ENCODE peak calls at places on chromosome 4, in nine cellular contexts. V is K562; E is heart left ventricle; X is colonic mucosa; S is lung; K is HAP-1; T is CD4-positive, CD25-positive, alpha-beta regulatory T cell; D is endothelial cell of umbilical vein; C is heart right ventricle. M is an unnamed sample. For H3K4me1, the result is how much of the 10 kb centered on the place peaks cover.

GRCh38 chr4:477686-478085 is 21.3 kb downstream of the ZNF721 start:
- DNase-seq in X (no peak), D (no peak), V (no peak), T (no peak), E (no peak), K (no peak), S (no peak), C (no peak), M (no peak)

GRCh38 chr4:86910820-86911684 is 18.8 kb upstream of the C4orf36 start:
- DNase-seq in T (no peak), V (no peak), E (no peak), D (no peak), X (no peak), C (no peak), K (no peak), S (no peak), M (no peak)

GRCh38 chr4:52712991-52713275 is 38.3 kb downstream of the ERVMER34-1 start:
- DNase-seq in E (no peak), S (no peak), K (no peak), X (no peak), D (peak), T (no peak), V (peak), C (no peak), M (no peak)

GRCh38 chr4:170691168-170691567 is 601.4 kb upstream of the AADAT start:
- DNase-seq in V (no peak), S (no peak), X (no peak), D (no peak), K (no peak), C (no peak), E (no peak), T (no peak), M (no peak)

GRCh38 chr4:23856630-23857029 is 33.2 kb downstream of the PPARGC1A start:
- DNase-seq in E (peak), C (peak), X (peak), S (peak), V (no peak), K (no peak), D (no peak), T (no peak), M (no peak)

GRCh38 chr4:179858221-179858620 is 2385.0 kb upstream of the TENM3 start:
- DNase-seq in D (no peak), E (no peak), V (no peak), S (no peak), X (no peak), K (no peak), T (no peak), C (no peak), M (no peak)

GRCh38 chr4:11529625-11530201 is 101.0 kb upstream of the HS3ST1 start:
- DNase-seq in K (no peak), X (no peak), V (no peak), C (no peak), E (no peak), T (no peak), D (peak), S (no peak), M (no peak)

GRCh38 chr4:35952751-35953150 is 291.6 kb downstream of the ARAP2 start:
- DNase-seq in X (no peak), S (no peak), V (no peak), C (no peak), D (no peak), K (no peak), T (no peak), E (no peak), M (no peak)

GRCh38 chr4:95544433-95545103 is 4.2 kb downstream of the UNC5C start:
- DNase-seq in E (no peak), S (no peak), D (no peak), X (no peak), V (no peak), K (no peak), T (no peak), C (no peak), M (no peak)

GRCh38 chr4:54731552-54731951 is 73.8 kb downstream of the KIT start:
- DNase-seq in S (no peak), K (no peak), T (no peak), X (no peak), V (no peak), C (no peak), E (no peak), D (no peak), M (no peak)

GRCh38 chr4:132015321-132015720 is 1133.8 kb upstream of the PCDH10 start:
- DNase-seq in C (no peak), E (no peak), X (no peak), V (no peak), D (no peak), T (no peak), K (no peak), S (no peak), M (no peak)

GRCh38 chr4:177404342-177404741 is 37.9 kb downstream of the AGA start:
- DNase-seq in X (no peak), D (no peak), C (no peak), T (no peak), V (no peak), S (no peak), E (no peak), K (no peak), M (no peak)

GRCh38 chr4:62644372-62644771 is 1444.2 kb downstream of the ADGRL3 start:
- DNase-seq in X (no peak), D (no peak), C (no peak), S (no peak), E (no peak), V (no peak), K (peak), T (no peak), M (peak)

GRCh38 chr4:151418856-151419255 is 9.9 kb downstream of the FHIP1A start:
- DNase-seq in X (no peak), C (no peak), V (no peak), K (no peak), E (no peak), S (no peak), D (no peak), T (no peak), M (no peak)

GRCh38 chr4:136818811-136819210 is 713.5 kb downstream of the PCDH18 start:
- DNase-seq in X (no peak), D (peak), C (no peak), V (no peak), K (no peak), S (no peak), E (no peak), T (no peak), M (no peak)

GRCh38 chr4:46975841-46976551 is 17.4 kb downstream of the GABRA4 start:
- DNase-seq in X (no peak), D (no peak), T (no peak), K (no peak), S (no peak), C (no peak), V (no peak), E (no peak), M (no peak)

GRCh38 chr4:52983563-52984303 is 121.6 kb downstream of the RASL11B start:
- DNase-seq in K (peak), D (peak), E (no peak), V (peak), T (peak), X (peak), C (no peak), S (no peak), M (peak)

GRCh38 chr4:173518419-173519102 is 11.5 kb downstream of the HAND2 start:
- DNase-seq in E (no peak), C (peak), D (no peak), S (no peak), X (no peak), K (no peak), V (no peak), T (no peak), M (no peak)

GRCh38 chr4:81453024-81453423 is 18.7 kb downstream of the RASGEF1B start:
- DNase-seq in X (no peak), C (no peak), V (no peak), K (no peak), D (no peak), T (no peak), E (no peak), S (no peak), M (no peak)

GRCh38 chr4:11790230-11790629 is 361.5 kb upstream of the HS3ST1 start:
- DNase-seq in K (no peak), C (no peak), D (no peak), X (no peak), T (no peak), E (no peak), S (no peak), V (no peak), M (no peak)

GRCh38 chr4:149765630-149766029 is 50.0 kb downstream of the IQCM start:
- DNase-seq in K (no peak), E (no peak), C (no peak), T (no peak), S (no peak), X (no peak), D (no peak), V (no peak), M (no peak)

GRCh38 chr4:156322592-156322991 is 368.9 kb upstream of the CTSO start:
- DNase-seq in S (no peak), X (no peak), E (no peak), T (no peak), D (no peak), K (no peak), V (no peak), C (no peak), M (no peak)

GRCh38 chr4:38275331-38275821 is 315.2 kb downstream of the PTTG2 start:
- DNase-seq in X (peak), D (no peak), T (no peak), C (no peak), K (no peak), E (no peak), V (no peak), S (peak), M (no peak)

GRCh38 chr4:104472766-104473165 is 21.9 kb downstream of the CXXC4 start:
- DNase-seq in C (no peak), D (no peak), S (no peak), K (no peak), E (no peak), X (no peak), V (no peak), T (no peak), M (no peak)

GRCh38 chr4:6909113-6909969 is at the start of gene TBC1D14:
- DNase-seq in X (peak), K (peak), D (peak), T (peak), C (peak), V (peak), E (peak), S (peak), M (peak)

GRCh38 chr4:15451866-15452765 is 17.6 kb upstream of the CC2D2A start:
- DNase-seq in X (no peak), V (no peak), E (no peak), S (no peak), K (no peak), C (no peak), T (no peak), D (no peak), M (no peak)

GRCh38 chr4:180099962-180100361 is 2143.2 kb upstream of the TENM3 start:
- DNase-seq in T (no peak), E (no peak), D (no peak), X (no peak), C (no peak), V (no peak), K (no peak), S (no peak), M (no peak)

GRCh38 chr4:75727073-75727472 is 2.7 kb downstream of the USO1 start:
- DNase-seq in V (no peak), S (no peak), D (no peak), C (no peak), T (no peak), K (no peak), X (no peak), E (no peak), M (no peak)

GRCh38 chr4:150632639-150633038 is 50.7 kb downstream of the MAB21L2 start:
- DNase-seq in K (no peak), D (no peak), S (no peak), E (no peak), V (no peak), X (no peak), C (no peak), T (no peak), M (no peak)

GRCh38 chr4:123043013-123043412 is 120.6 kb upstream of the NUDT6 start:
- DNase-seq in T (no peak), C (no peak), E (no peak), X (no peak), V (no peak), K (no peak), S (no peak), D (no peak), M (no peak)

GRCh38 chr4:9901262-9901661 is 119.8 kb downstream of the DRD5 start:
- DNase-seq in S (no peak), T (no peak), X (no peak), V (no peak), E (no peak), C (no peak), D (no peak), K (no peak), M (no peak)

GRCh38 chr4:113561758-113562157 is 199.8 kb downstream of the CAMK2D start:
- DNase-seq in K (no peak), V (no peak), C (no peak), D (no peak), S (no peak), T (no peak), X (no peak), E (no peak), M (no peak)

GRCh38 chr4:92952426-92952825 is 648.7 kb downstream of the GRID2 start:
- DNase-seq in X (no peak), D (no peak), T (no peak), E (no peak), C (no peak), V (no peak), S (no peak), K (no peak), M (no peak)

GRCh38 chr4:22471999-22472434 is 43.8 kb downstream of the ADGRA3 start:
- DNase-seq in V (no peak), D (no peak), T (no peak), E (no peak), K (no peak), X (no peak), C (no peak), S (no peak), M (no peak)

GRCh38 chr4:82787342-82787741 is 11.3 kb downstream of the SCD5 start:
- DNase-seq in V (no peak), K (no peak), E (no peak), X (no peak), S (no peak), C (no peak), D (no peak), T (no peak), M (no peak)

GRCh38 chr4:19675172-19675811 is 576.4 kb upstream of the SLIT2 start:
- DNase-seq in S (no peak), X (no peak), C (no peak), V (no peak), D (peak), E (peak), T (no peak), K (no peak), M (no peak)

GRCh38 chr4:105767579-105767978 is 59.0 kb downstream of the GSTCD start:
- DNase-seq in C (no peak), K (no peak), S (no peak), V (no peak), E (no peak), D (no peak), T (no peak), X (no peak), M (no peak)

GRCh38 chr4:16245241-16245640 is 19.0 kb upstream of the TAPT1 start:
- DNase-seq in X (no peak), D (no peak), K (no peak), S (no peak), V (no peak), E (no peak), T (no peak), C (no peak), M (no peak)

GRCh38 chr4:2744576-2745270 is 11.4 kb downstream of the TNIP2 start:
- DNase-seq in T (no peak), C (no peak), V (no peak), S (no peak), D (no peak), X (no peak), K (no peak), E (peak), M (no peak)
- H3K4me1 ChIP-seq in T (under half), C (under half), V (under half), S (under half), D (under half), X (under half), K (under half), E (under half), M (under half)

GRCh38 chr4:183100827-183101226 is 1.8 kb downstream of the WWC2 start:
- DNase-seq in K (no peak), T (no peak), E (no peak), D (peak), X (no peak), C (no peak), V (no peak), S (no peak), M (no peak)
- H3K4me1 ChIP-seq in K (under half), T (under half), E (under half), D (under half), X (under half), C (under half), V (under half), S (under half), M (under half)

GRCh38 chr4:109648266-109648996 is 54.8 kb downstream of the CASP6 start:
- DNase-seq in S (no peak), X (no peak), E (no peak), K (no peak), C (no peak), V (no peak), T (peak), D (peak), M (no peak)
- H3K4me1 ChIP-seq in S (under half), X (under half), E (under half), K (under half), C (under half), V (under half), T (half or more), D (under half), M (under half)

GRCh38 chr4:76886848-76887441 is 11.0 kb downstream of the SOWAHB start:
- DNase-seq in T (no peak), D (no peak), V (no peak), X (no peak), E (no peak), K (no peak), C (no peak), S (no peak), M (no peak)
- H3K4me1 ChIP-seq in T (under half), D (under half), V (under half), X (under half), E (under half), K (under half), C (under half), S (under half), M (under half)

DNA sequence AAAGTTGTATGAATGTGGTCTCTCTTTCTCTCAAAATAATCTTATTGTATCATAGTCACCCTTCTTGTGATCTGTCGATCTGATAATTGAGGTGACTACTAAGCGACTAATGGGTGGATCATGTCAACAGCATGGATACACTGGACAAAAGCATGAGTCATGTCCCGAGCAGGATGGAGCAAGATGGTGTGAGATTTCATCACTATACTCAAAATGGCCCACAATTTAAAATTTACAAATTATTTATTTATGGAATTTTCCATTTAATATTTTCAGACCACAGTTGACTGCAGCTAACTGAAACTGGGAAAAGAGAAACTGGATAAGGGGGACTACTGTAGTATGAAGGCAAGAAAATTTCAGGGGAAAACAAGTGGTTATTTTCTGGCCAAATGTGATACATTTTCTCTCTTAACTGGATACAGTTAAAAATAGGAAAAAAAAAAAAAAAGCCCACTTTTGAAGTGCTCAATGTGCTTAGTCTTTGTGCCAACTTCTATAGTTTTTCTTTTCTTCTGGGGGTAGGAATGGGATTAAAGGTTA is 25.3 kb downstream of the FAM241A start:
- DNase-seq in K (no peak), C (no peak), D (peak), T (no peak), X (no peak), V (peak), E (no peak), S (no peak), M (no peak)
- H3K4me1 ChIP-seq in K (under half), C (under half), D (under half), T (under half), X (under half), V (under half), E (under half), S (under half), M (under half)

GRCh38 chr4:8286719-8287355 is 17.3 kb downstream of the HTRA3 start:
- DNase-seq in X (no peak), C (peak), D (no peak), V (no peak), S (no peak), E (peak), K (no peak), T (no peak), M (no peak)

GRCh38 chr4:8284391-8284790 is 14.8 kb downstream of the HTRA3 start:
- DNase-seq in K (no peak), D (no peak), X (no peak), T (no peak), C (peak), V (no peak), S (no peak), E (peak), M (no peak)

GRCh38 chr4:8285976-8286718 is 16.6 kb downstream of the HTRA3 start:
- DNase-seq in V (no peak), C (peak), T (no peak), S (no peak), E (peak), D (no peak), K (no peak), X (no peak), M (no peak)

GRCh38 chr4:8283631-8284121 is 14.1 kb downstream of the HTRA3 start:
- DNase-seq in K (no peak), X (no peak), S (no peak), C (peak), D (no peak), V (peak), T (no peak), E (peak), M (no peak)

GRCh38 chr4:8285143-8285975 is 15.8 kb downstream of the HTRA3 start:
- DNase-seq in S (no peak), C (peak), D (no peak), T (no peak), V (no peak), X (no peak), K (no peak), E (peak), M (no peak)
- H3K4me1 ChIP-seq in S (under half), C (under half), D (under half), T (under half), V (under half), X (under half), K (under half), E (under half), M (under half)

DNA sequence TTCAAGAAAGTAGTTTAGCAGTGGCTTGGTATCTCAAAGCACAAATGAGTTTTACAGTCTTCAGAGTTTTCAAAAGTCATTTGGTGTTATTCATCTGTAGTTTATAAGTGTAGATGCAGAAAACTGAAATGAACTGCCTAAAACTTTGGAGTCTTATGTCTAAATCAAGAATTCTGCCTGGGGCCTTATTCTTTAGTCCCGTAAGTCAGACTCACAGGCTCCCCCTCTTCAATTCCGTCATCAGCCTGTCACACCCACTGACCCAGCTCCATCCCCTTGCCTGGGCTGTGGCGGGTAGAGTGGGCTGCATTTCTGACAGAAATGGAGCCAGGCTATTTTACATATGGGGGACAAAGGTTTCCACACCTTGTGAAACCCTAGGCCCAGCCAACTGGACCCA is 44.3 kb downstream of the TSPAN5 start:
- DNase-seq in D (no peak), T (no peak), K (no peak), X (no peak), V (no peak), S (no peak), E (no peak), C (no peak), M (no peak)
- H3K4me1 ChIP-seq in D (under half), T (under half), K (under half), X (under half), V (under half), S (under half), E (under half), C (under half), M (under half)

GRCh38 chr4:108048157-108048556 is 58.5 kb downstream of the HADH start:
- DNase-seq in S (no peak), K (no peak), E (peak), C (peak), T (no peak), V (no peak), X (no peak), D (no peak), M (no peak)

GRCh38 chr4:108049406-108049805 is 59.7 kb downstream of the HADH start:
- DNase-seq in V (no peak), T (peak), X (no peak), E (no peak), S (no peak), D (no peak), C (no peak), K (no peak), M (no peak)

GRCh38 chr4:108051343-108051742 is 61.7 kb downstream of the HADH start:
- DNase-seq in T (no peak), C (no peak), D (no peak), E (no peak), K (no peak), V (no peak), S (no peak), X (no peak), M (no peak)

GRCh38 chr4:108047199-108047598 is 57.5 kb downstream of the HADH start:
- DNase-seq in K (no peak), D (no peak), E (no peak), T (no peak), C (no peak), V (no peak), S (peak), X (no peak), M (no peak)

GRCh38 chr4:108048997-108049396 is 59.3 kb downstream of the HADH start:
- DNase-seq in V (no peak), T (no peak), S (no peak), E (no peak), C (no peak), D (no peak), X (no peak), K (no peak), M (no peak)
- H3K4me1 ChIP-seq in V (under half), T (under half), S (under half), E (under half), C (under half), D (under half), X (under half), K (under half), M (under half)

M was measured in neuronal stem cell.